ENCODE peak calls at places on chromosomes 4 and X, in eight cellular contexts. D is GM12865, L is MM.1S, E is A549, C is left ventricle myocardium inferior, U is GM13977, O is mammary epithelial cell, G is NB4. Z is an unnamed sample.

GRCh38 chr4:180434131-180434895 is 1808.9 kb upstream of the TENM3 start:
- DNase-seq in U (no peak), L (no peak), C (no peak), G (no peak), O (peak), E (no peak), D (no peak), Z (no peak)

GRCh38 chrX:9072281-9072680 is 38.4 kb upstream of the FAM9B start:
- DNase-seq in U (no peak), C (no peak), D (no peak), G (no peak), O (no peak), L (no peak), E (no peak), Z (no peak)

GRCh38 chr4:1052231-1052671 is 40.8 kb downstream of the FGFRL1 start:
- DNase-seq in D (no peak), E (no peak), G (peak), L (no peak), O (no peak), U (no peak), C (no peak), Z (no peak)

GRCh38 chr4:181594188-181594587 is 649.0 kb upstream of the TENM3 start:
- DNase-seq in U (no peak), E (no peak), O (no peak), L (no peak), G (no peak), C (no peak), D (no peak), Z (no peak)

GRCh38 chrX:140317462-140317861 is 187.4 kb downstream of the SOX3 start:
- DNase-seq in G (no peak), U (no peak), L (no peak), C (no peak), E (no peak), D (no peak), O (no peak), Z (no peak)

GRCh38 chr4:15851969-15852368 is 73.8 kb downstream of the CD38 start:
- DNase-seq in L (no peak), G (no peak), O (no peak), D (no peak), C (no peak), U (no peak), E (no peak), Z (no peak)

GRCh38 chr4:29051381-29051965 is 1668.7 kb upstream of the PCDH7 start:
- DNase-seq in U (no peak), C (no peak), O (peak), L (no peak), E (no peak), G (no peak), D (no peak), Z (no peak)

GRCh38 chr4:117560329-117560728 is 474.0 kb upstream of the NDST3 start:
- DNase-seq in G (peak), L (peak), O (peak), E (peak), D (peak), C (no peak), U (no peak), Z (no peak)

GRCh38 chr4:26124753-26125236 is 196.0 kb upstream of the RBPJ start:
- DNase-seq in O (no peak), U (no peak), C (no peak), L (no peak), E (no peak), G (peak), D (no peak), Z (no peak)

GRCh38 chrX:1871887-1872286 is 257.0 kb downstream of the ASMT start:
- DNase-seq in C (no peak), G (no peak), L (no peak), U (no peak), O (no peak), D (no peak), E (no peak), Z (no peak)

GRCh38 chrX:31435592-31435991 is 363.8 kb upstream of the FTHL17 start:
- DNase-seq in U (no peak), D (no peak), O (no peak), E (peak), L (no peak), G (no peak), C (peak), Z (no peak)

GRCh38 chr4:2570551-2571222 is 34.2 kb downstream of the FAM193A start:
- DNase-seq in D (no peak), L (no peak), E (no peak), U (peak), O (no peak), C (peak), G (peak), Z (peak)

GRCh38 chr4:74039065-74039763 is 725 bp upstream of the CXCL3 start:
- DNase-seq in D (no peak), U (peak), L (no peak), G (peak), C (no peak), E (no peak), O (no peak), Z (peak)

GRCh38 chr4:2182981-2183380 is 58.9 kb downstream of the HAUS3 start:
- DNase-seq in U (no peak), G (peak), D (no peak), E (no peak), O (no peak), C (no peak), L (no peak), Z (no peak)

GRCh38 chr4:112277705-112278448 is 7.8 kb downstream of the TIFA start:
- DNase-seq in D (no peak), G (no peak), O (peak), L (no peak), C (no peak), E (no peak), U (no peak), Z (no peak)

GRCh38 chr4:8205749-8206611 is 6.9 kb downstream of the SH3TC1 start:
- DNase-seq in O (peak), U (no peak), C (no peak), E (no peak), D (peak), L (no peak), G (peak), Z (no peak)

GRCh38 chr4:121380448-121381147 is at the start of gene QRFPR:
- DNase-seq in D (no peak), G (no peak), E (peak), L (peak), C (peak), U (no peak), O (peak), Z (peak)

GRCh38 chr4:107896158-107896645 is 35.1 kb upstream of the CYP2U1 start:
- DNase-seq in U (no peak), E (peak), G (no peak), L (no peak), D (no peak), C (no peak), O (peak), Z (no peak)

GRCh38 chr4:134935320-134935719 is 733.7 kb upstream of the PABPC4L start:
- DNase-seq in E (peak), O (no peak), G (peak), L (peak), D (peak), U (no peak), C (no peak), Z (no peak)

GRCh38 chr4:108342325-108342986 is 173.7 kb upstream of the LEF1 start:
- DNase-seq in G (no peak), E (no peak), C (no peak), L (peak), U (no peak), O (no peak), D (peak), Z (no peak)

GRCh38 chr4:5125326-5125725 is 74.0 kb downstream of the STK32B start:
- DNase-seq in G (no peak), E (no peak), O (no peak), U (no peak), L (no peak), D (no peak), C (no peak), Z (no peak)

GRCh38 chr4:186250740-186251124 is 15.3 kb upstream of the F11 start:
- DNase-seq in C (no peak), O (no peak), G (no peak), D (no peak), E (no peak), U (no peak), L (no peak), Z (no peak)

GRCh38 chr4:174317531-174317930 is 33.8 kb downstream of the CEP44 start:
- DNase-seq in D (no peak), L (no peak), C (no peak), O (no peak), E (no peak), U (no peak), G (no peak), Z (no peak)

GRCh38 chr4:60189286-60189685 is 1010.8 kb upstream of the ADGRL3 start:
- DNase-seq in L (no peak), C (no peak), D (no peak), O (no peak), G (no peak), U (no peak), E (no peak), Z (no peak)

GRCh38 chrX:55007633-55008032 is 7.5 kb downstream of the APEX2 start:
- DNase-seq in C (no peak), U (no peak), L (no peak), D (no peak), O (peak), E (peak), G (no peak), Z (no peak)

GRCh38 chr4:2932561-2932950 is 30.6 kb downstream of the NOP14 start:
- DNase-seq in L (no peak), G (no peak), C (no peak), U (no peak), E (no peak), D (peak), O (no peak), Z (no peak)

GRCh38 chrX:19110642-19111041 is 11.6 kb downstream of the ADGRG2 start:
- DNase-seq in G (no peak), L (no peak), C (no peak), O (no peak), U (no peak), E (no peak), D (no peak), Z (no peak)

GRCh38 chrX:141759238-141759637 is 60.7 kb upstream of the SPANXD start:
- DNase-seq in E (no peak), O (no peak), D (no peak), L (no peak), C (no peak), G (no peak), U (no peak), Z (no peak)

GRCh38 chrX:141760761-141761160 is 62.2 kb upstream of the SPANXD start:
- DNase-seq in O (peak), D (no peak), L (no peak), E (peak), G (no peak), U (no peak), C (no peak), Z (no peak)
- TF ChIP-seq CTCF in O (no peak), D (no peak), L (no peak), E (no peak), G (no peak), U (no peak), C (no peak), Z (no peak)

GRCh38 chr4:77418333-77418732 is 187.3 kb upstream of the CXCL13 start:
- DNase-seq in L (no peak), U (peak), O (peak), G (peak), C (no peak), E (peak), D (peak), Z (no peak)
- TF ChIP-seq CTCF in L (peak), U (no peak), O (peak), G (peak), C (no peak), E (peak), D (no peak), Z (no peak)

DNA sequence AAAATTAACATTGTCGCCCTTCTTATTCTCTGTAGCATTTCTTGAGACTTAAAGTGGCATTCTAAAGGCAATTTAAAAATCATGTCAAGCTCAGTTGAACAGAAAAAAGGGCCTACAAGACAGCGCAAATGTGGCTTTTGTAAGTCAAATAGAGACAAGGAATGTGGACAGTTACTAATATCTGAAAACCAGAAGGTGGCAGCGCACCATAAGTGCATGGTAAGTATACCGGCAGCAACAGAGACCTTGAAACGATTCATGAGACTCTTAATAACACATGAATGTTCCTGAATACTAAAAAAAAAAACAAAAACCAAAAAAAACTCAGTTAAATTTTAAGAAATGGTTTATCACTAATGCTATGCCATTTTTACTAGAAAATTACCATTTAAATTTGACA is 82.4 kb upstream of the HPRT1 start:
- DNase-seq in O (peak), L (peak), U (no peak), D (peak), G (peak), E (peak), C (no peak), Z (no peak)
- TF ChIP-seq CTCF in O (peak), L (peak), U (peak), D (peak), G (peak), E (peak), C (peak), Z (no peak)

GRCh38 chrX:153469811-153470410 is 465 bp downstream of the HAUS7 start:
- DNase-seq in D (peak), C (no peak), G (peak), E (no peak), U (no peak), L (peak), O (peak), Z (no peak)
- TF ChIP-seq CTCF in D (no peak), C (peak), G (no peak), E (no peak), U (no peak), L (peak), O (no peak), Z (no peak)

GRCh38 chr4:169115897-169116254 is 105.8 kb upstream of the CBR4 start:
- DNase-seq in G (no peak), L (no peak), E (peak), U (no peak), C (no peak), O (peak), D (no peak), Z (no peak)
- TF ChIP-seq CTCF in G (no peak), L (no peak), E (no peak), U (no peak), C (no peak), O (peak), D (no peak), Z (no peak)

DNA sequence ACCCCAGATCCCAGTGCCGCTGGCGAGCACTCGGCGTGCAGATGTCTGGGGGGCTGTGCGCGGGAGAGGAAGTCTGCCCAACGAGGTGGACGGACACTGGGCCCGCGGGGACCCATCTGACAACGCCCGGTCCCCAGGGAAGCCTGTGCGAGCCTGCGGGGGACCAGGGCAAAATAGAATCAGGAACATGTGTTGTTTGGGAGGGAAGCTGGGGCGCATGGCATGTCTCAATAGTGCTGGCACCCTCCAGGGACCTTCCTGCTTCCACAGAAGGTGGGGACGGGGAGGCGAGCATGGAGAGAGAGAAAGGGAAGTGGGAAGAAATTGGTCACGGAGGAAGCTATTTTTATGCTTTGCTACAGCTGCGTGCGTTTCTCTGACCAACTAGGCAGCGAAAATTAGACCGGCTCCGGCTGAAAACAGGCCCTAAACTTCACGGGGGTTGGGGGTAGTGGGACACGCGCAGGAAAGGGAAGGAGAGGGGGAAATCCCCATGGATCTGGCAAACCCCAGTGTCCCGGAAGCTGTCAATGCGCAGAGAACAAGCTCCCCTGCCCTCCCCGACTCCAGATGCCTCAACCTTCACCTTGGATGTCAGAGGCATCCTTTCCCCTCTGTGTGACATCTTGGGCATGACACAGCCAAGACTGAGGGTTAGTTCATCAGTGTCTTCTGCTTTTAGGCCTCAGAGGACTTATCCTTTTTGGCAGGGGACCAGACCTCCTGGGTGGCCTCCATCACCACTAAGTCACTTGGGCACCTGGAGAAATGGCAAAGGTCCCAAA is 169.8 kb upstream of the BCOR start:
- DNase-seq in D (peak), G (peak), U (peak), C (no peak), L (no peak), E (no peak), O (no peak), Z (peak)
- TF ChIP-seq CTCF in D (no peak), G (no peak), U (no peak), C (no peak), L (no peak), E (no peak), O (no peak), Z (no peak)

GRCh38 chr4:115537387-115537786 is 424.0 kb upstream of the NDST4 start:
- DNase-seq in E (no peak), L (peak), U (no peak), C (no peak), D (peak), O (no peak), G (peak), Z (no peak)
- TF ChIP-seq CTCF in E (no peak), L (peak), U (no peak), C (no peak), D (peak), O (peak), G (no peak), Z (no peak)

GRCh38 chrX:65196758-65197371 is 220.6 kb upstream of the ZC4H2 start:
- DNase-seq in O (no peak), E (peak), L (no peak), G (no peak), U (no peak), D (peak), C (no peak), Z (no peak)
- TF ChIP-seq CTCF in O (no peak), E (no peak), L (no peak), G (no peak), U (no peak), D (no peak), C (no peak), Z (no peak)

GRCh38 chr4:87505862-87506261 is 23.3 kb downstream of the SPARCL1 start:
- DNase-seq in O (no peak), L (no peak), C (no peak), U (no peak), D (no peak), E (no peak), G (peak), Z (no peak)
- TF ChIP-seq CTCF in O (no peak), L (peak), C (no peak), U (peak), D (no peak), E (no peak), G (peak), Z (peak)

Z was measured in GM13976.